ENCODE peak calls at places on chromosome 4, in five cellular contexts. J, V, H, K and B are unnamed samples.

GRCh38 chr4:35604724-35605123 is 639.6 kb downstream of the ARAP2 start:
- DNase-seq in J (no peak), K (no peak), V (no peak), H (no peak), B (no peak)

GRCh38 chr4:140094701-140095420 is 59.1 kb downstream of the MAML3 start:
- DNase-seq in V (peak; percentile 49), H (no peak), K (peak; percentile 42), J (no peak), B (no peak)

GRCh38 chr4:163161536-163162205 is 5.0 kb downstream of the NAF1 start:
- DNase-seq in J (peak; percentile 89), H (peak; percentile 91), K (no peak), V (no peak), B (peak; percentile 70)

GRCh38 chr4:139641218-139641617 is 24.4 kb upstream of the MGST2 start:
- DNase-seq in J (peak; percentile 39), V (no peak), K (no peak), H (peak; percentile 77), B (peak; percentile 69)

GRCh38 chr4:87949961-87950360 is 25.6 kb upstream of the SPP1 start:
- DNase-seq in H (peak; percentile 39), V (no peak), K (peak; percentile 35), J (peak; percentile 6), B (peak; percentile 12)

GRCh38 chr4:179692251-179692650 is 2250.0 kb upstream of the AGA start:
- DNase-seq in J (no peak), H (no peak), K (no peak), V (no peak), B (no peak)

GRCh38 chr4:132227349-132228165 is 921.5 kb upstream of the PCDH10 start:
- DNase-seq in K (peak; percentile 24), H (peak; percentile 25), J (peak; percentile 9), V (peak; percentile 31), B (peak; percentile 48)

GRCh38 chr4:36392049-36392448 is 110.6 kb downstream of the DTHD1 start:
- DNase-seq in H (peak; percentile 2), V (no peak), J (no peak), K (no peak), B (no peak)

GRCh38 chr4:139266583-139267257 is 13.3 kb downstream of the MGARP start:
- DNase-seq in V (peak; percentile 55), J (peak; percentile 68), K (peak; percentile 75), H (peak; percentile 85), B (peak; percentile 92)

GRCh38 chr4:125043453-125043852 is 271.3 kb upstream of the FAT4 start:
- DNase-seq in K (no peak), J (no peak), V (no peak), H (peak; percentile 39), B (no peak)

GRCh38 chr4:163085085-163085484 is 81.6 kb downstream of the NAF1 start:
- DNase-seq in J (no peak), V (no peak), K (no peak), H (no peak), B (no peak)

GRCh38 chr4:4610672-4611071 is 68.8 kb upstream of the STX18 start:
- DNase-seq in V (no peak), J (no peak), H (no peak), K (no peak), B (no peak)

GRCh38 chr4:157220026-157220881 is at the start of gene GRIA2:
- DNase-seq in J (peak; percentile 31), V (no peak), K (no peak), H (peak; percentile 47), B (peak; percentile 84)

GRCh38 chr4:155208258-155209054 is at the start of gene NPY2R:
- DNase-seq in V (no peak), H (peak; percentile 7), K (no peak), J (no peak), B (no peak)
- TF ChIP-seq CTCF in V (no peak), H (no peak), K (no peak), J (peak; percentile 17), B (no peak)

DNA sequence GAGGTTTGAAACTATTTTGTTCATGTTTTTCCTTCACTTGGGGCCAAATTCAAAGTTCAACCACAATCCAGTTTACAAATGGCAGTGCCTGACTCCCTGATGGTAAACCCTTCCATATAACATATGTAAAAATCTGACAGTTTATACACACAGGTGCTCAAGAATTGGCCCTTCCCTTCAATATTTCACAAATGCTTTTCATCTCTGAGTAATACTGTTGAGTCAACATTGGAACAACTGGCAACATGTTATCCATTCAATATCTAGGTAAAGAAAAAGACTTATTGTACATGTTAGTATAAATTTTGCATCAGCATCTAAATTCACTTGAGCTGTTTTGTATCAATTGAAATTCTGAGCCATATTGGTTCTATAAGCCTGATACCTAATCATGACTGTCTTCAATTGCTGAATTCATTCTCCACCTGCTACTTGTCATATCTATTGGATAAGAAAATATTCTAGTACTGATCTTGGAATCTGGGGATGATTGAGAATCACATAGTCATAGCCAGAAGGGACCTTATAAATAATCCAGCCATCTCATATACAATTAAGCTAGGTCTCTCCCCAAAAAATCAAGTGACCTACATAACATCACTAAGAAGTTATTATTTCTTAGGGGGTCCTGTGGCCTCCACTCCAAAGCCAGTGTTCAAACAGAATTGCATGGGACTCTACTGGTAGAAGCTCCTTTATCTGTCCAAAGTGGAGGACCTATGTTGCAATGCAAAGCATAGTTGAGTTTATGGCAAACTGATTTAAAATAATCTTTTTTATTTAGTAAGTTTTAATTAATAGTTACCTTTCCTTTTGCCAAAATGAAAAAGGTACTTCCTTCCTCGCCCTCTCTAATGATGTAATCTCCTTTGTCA is 61.9 kb downstream of the PRKG2 start:
- DNase-seq in V (no peak), H (no peak), J (no peak), K (no peak), B (no peak)
- H3K4me3 ChIP-seq in V (no peak overlapping the region), H (no peak overlapping the region), J (no peak overlapping the region), K (peak overlapping the region; percentile 25), B (no peak overlapping the region)

DNA sequence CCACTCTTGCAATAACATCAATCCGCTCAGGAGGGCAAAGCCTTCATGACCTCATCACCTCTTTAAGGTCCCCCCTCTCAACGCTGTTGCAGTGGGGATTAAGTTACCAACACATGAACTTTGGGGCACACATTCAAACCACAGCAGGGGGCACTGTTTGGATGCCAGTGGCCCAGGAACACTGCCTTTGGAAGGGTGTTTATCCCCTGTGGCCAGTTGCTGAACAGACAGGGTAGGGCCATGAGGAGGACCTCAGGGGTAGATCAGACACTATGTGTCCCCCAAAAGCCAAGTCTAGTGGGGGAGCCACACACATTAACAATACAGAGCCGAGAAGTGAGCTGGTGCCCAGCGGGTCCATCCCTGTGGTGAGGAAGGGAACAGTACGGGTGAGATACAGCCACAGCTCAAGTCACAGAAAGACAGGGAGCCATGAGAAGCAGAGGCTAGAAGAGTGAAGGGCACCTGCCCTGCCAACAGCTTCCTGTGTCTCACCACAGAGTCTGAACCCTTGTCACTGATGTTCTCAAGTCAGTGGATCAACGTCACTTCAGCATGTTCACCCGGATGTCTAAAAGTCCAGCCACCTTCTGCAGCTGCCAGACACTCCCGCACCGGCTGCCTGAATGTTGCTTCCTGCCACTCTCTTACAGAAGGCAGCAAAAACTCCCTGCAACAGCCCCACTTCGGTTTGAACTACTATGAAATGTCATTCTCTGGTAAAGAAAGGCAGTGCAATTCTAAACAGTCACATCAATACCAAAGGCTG is 19.9 kb upstream of the MXD4 start:
- DNase-seq in J (no peak), K (no peak), V (no peak), H (no peak), B (no peak)
- TF ChIP-seq CTCF in J (peak; percentile 35), K (no peak), V (no peak), H (peak; percentile 25), B (no peak)

GRCh38 chr4:168691621-168692376 is 194.9 kb downstream of the PALLD start:
- DNase-seq in J (no peak), H (no peak), V (no peak), K (no peak), B (no peak)
- H3K4me3 ChIP-seq in J (no peak overlapping the region), H (no peak overlapping the region), V (no peak overlapping the region), K (no peak overlapping the region), B (no peak overlapping the region)

GRCh38 chr4:80099671-80100070 is 26.6 kb upstream of the ANTXR2 start:
- DNase-seq in J (no peak), K (no peak), V (no peak), H (no peak), B (no peak)

GRCh38 chr4:80101086-80101767 is 28.2 kb upstream of the ANTXR2 start:
- DNase-seq in J (no peak), V (no peak), H (no peak), K (no peak), B (no peak)

GRCh38 chr4:80103615-80104014 is 30.6 kb upstream of the ANTXR2 start:
- DNase-seq in K (no peak), H (no peak), V (no peak), J (no peak), B (no peak)

GRCh38 chr4:80098635-80099034 is 25.6 kb upstream of the ANTXR2 start:
- DNase-seq in K (no peak), J (no peak), H (no peak), V (no peak), B (no peak)

DNA sequence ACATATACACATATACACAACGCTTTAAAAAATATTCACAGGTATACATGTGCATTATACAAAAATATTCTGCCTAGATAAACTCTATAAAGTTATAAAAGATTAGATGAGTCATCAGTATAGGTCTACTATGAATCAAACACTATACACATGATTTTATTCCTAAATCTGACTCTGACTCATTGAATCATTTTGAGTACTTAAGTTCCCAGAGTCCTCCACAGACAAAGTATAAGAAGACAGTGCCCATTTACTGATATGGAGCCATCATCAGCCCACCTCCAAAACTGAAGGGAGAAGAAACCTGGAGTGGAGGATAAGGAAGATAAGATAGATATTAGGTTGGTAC is 28.7 kb upstream of the ANTXR2 start:
- DNase-seq in V (no peak), J (no peak), H (peak; percentile 66), K (no peak), B (no peak)
- TF ChIP-seq CTCF in V (no peak), J (no peak), H (no peak), K (no peak), B (no peak)

DNA sequence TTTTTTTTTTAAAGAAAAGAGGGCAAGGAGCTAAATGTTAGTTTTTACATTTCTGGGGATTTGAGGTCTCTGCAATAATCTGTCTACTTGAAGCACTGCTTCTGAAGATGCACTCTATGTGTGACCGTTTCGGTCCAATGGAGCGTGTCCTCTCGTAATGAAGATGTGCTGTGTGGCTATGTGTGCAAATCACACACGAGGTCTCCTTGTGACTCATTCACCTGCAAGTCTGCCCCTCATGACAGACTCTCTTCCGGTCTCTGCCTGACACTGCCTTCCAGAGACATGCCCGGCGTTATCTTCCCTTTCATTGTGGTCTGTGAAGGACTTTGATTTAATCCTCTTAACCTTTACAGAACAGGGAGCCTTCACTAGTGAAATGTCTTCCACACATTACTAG is 84.3 kb downstream of the TRAM1L1 start:
- DNase-seq in H (no peak), V (no peak), K (no peak), J (no peak), B (no peak)
- H3K4me3 ChIP-seq in H (no peak overlapping the region), V (no peak overlapping the region), K (no peak overlapping the region), J (no peak overlapping the region), B (no peak overlapping the region)

GRCh38 chr4:137545461-137545861 is 13.2 kb upstream of the PCDH18 start:
- DNase-seq in V (no peak), H (peak; percentile 89), K (no peak), J (peak; percentile 66), B (peak; percentile 62)
- TF ChIP-seq CTCF in V (no peak), H (peak; percentile 26), K (no peak), J (peak; percentile 10), B (no peak)

GRCh38 chr4:109916003-109916399 is 3.3 kb downstream of the EGF start:
- DNase-seq in J (no peak), H (no peak), K (no peak), V (no peak), B (no peak)
- H3K4me3 ChIP-seq in J (no peak overlapping the region), H (no peak overlapping the region), K (no peak overlapping the region), V (no peak overlapping the region), B (no peak overlapping the region)